ENCODE peak calls at places on chromosomes 3 and 15, in six cellular contexts. I is mesendoderm, M is IMR-90, N is neuronal stem cell, E is H1, R is H9. U is an unnamed sample.

GRCh38 chr3:101518421-101518871 is 5.4 kb upstream of the SENP7 start:
- DNase-seq in I (peak; percentile 60), M (peak; percentile 32), N (no peak), E (no peak), R (no peak), U (no peak)

GRCh38 chr15:90435652-90436337 is 47.8 kb downstream of the IQGAP1 start:
- DNase-seq in I (no peak), M (no peak), N (no peak), E (no peak), R (no peak), U (no peak)

GRCh38 chr3:128317698-128318231 is 148.9 kb downstream of the DNAJB8 start:
- DNase-seq in I (peak; percentile 11), M (no peak), N (no peak), E (peak; percentile 44), R (peak; percentile 42), U (no peak)

GRCh38 chr3:47961815-47962606 is 54.2 kb downstream of the MAP4 start:
- DNase-seq in I (peak; percentile 97), M (no peak), N (no peak), E (no peak), R (no peak), U (peak; percentile 29)

GRCh38 chr3:14890470-14890869 is 56.9 kb upstream of the NR2C2 start:
- DNase-seq in I (no peak), M (no peak), N (no peak), E (no peak), R (no peak), U (no peak)

GRCh38 chr15:55250392-55250791 is 39.2 kb downstream of the RAB27A start:
- DNase-seq in I (no peak), M (peak; percentile 76), N (no peak), E (no peak), R (no peak), U (peak; percentile 93)

GRCh38 chr3:36893137-36893557 is 51.7 kb downstream of the TRANK1 start:
- DNase-seq in I (peak; percentile 98), M (peak; percentile 76), N (no peak), E (peak; percentile 22), R (no peak), U (peak; percentile 86)

GRCh38 chr3:160210799-160211221 is 14.4 kb upstream of the C3orf80 start:
- DNase-seq in I (peak; percentile 83), M (peak; percentile 73), N (no peak), E (no peak), R (no peak), U (peak; percentile 65)

GRCh38 chr15:77025941-77026411 is 31.1 kb downstream of the PSTPIP1 start:
- DNase-seq in I (no peak), M (no peak), N (no peak), E (peak; percentile 42), R (peak; percentile 25), U (no peak)

GRCh38 chr15:76991048-76991447 is 3.9 kb upstream of the PSTPIP1 start:
- DNase-seq in I (no peak), M (no peak), N (no peak), E (no peak), R (no peak), U (no peak)

GRCh38 chr3:129481783-129482332 is 41.8 kb downstream of the IFT122 start:
- DNase-seq in I (peak; percentile 69), M (no peak), N (no peak), E (no peak), R (no peak), U (no peak)

GRCh38 chr3:133887075-133887950 is 8.4 kb downstream of the RAB6B start:
- DNase-seq in I (peak; percentile 34), M (no peak), N (no peak), E (peak; percentile 44), R (no peak), U (no peak)

GRCh38 chr3:41630708-41631107 is 331.2 kb downstream of the ULK4 start:
- DNase-seq in I (no peak), M (no peak), N (no peak), E (no peak), R (no peak), U (no peak)

GRCh38 chr15:100078511-100079220 is 263.1 kb downstream of the ADAMTS17 start:
- DNase-seq in I (no peak), M (no peak), N (no peak), E (no peak), R (no peak), U (peak; percentile 29)

GRCh38 chr3:107124885-107125284 is 252.4 kb upstream of the CCDC54 start:
- DNase-seq in I (peak; percentile 96), M (peak; percentile 83), N (no peak), E (no peak), R (no peak), U (peak; percentile 51)

GRCh38 chr15:91216000-91216399 is 115.9 kb downstream of the SV2B start:
- DNase-seq in I (no peak), M (no peak), N (no peak), E (no peak), R (no peak), U (no peak)

GRCh38 chr3:53196575-53197407 is 35.8 kb downstream of the PRKCD start:
- DNase-seq in I (peak; percentile 96), M (peak; percentile 62), N (no peak), E (no peak), R (peak; percentile 82), U (peak; percentile 75)

GRCh38 chr3:118802325-118803095 is 232.1 kb downstream of the IGSF11 start:
- DNase-seq in I (no peak), M (no peak), N (no peak), E (no peak), R (no peak), U (no peak)

GRCh38 chr3:152298393-152299242 is 29.9 kb downstream of the MBNL1 start:
- DNase-seq in I (peak; percentile 31), M (peak; percentile 99), N (no peak), E (no peak), R (no peak), U (peak; percentile 95)

GRCh38 chr3:39147711-39148115 is 5.7 kb downstream of the CSRNP1 start:
- DNase-seq in I (peak; percentile 77), M (peak; percentile 55), N (no peak), E (no peak), R (no peak), U (no peak)

GRCh38 chr15:33242669-33243191 is 48.2 kb upstream of the FMN1 start:
- DNase-seq in I (peak; percentile 90), M (no peak), N (no peak), E (no peak), R (no peak), U (peak; percentile 33)

GRCh38 chr3:1446531-1446930 is 353.7 kb downstream of the CNTN6 start:
- DNase-seq in I (no peak), M (no peak), N (no peak), E (no peak), R (no peak), U (no peak)

GRCh38 chr15:99651023-99651807 is 82.0 kb downstream of the LYSMD4 start:
- DNase-seq in I (no peak), M (peak; percentile 74), N (no peak), E (no peak), R (no peak), U (peak; percentile 39)

GRCh38 chr3:170862618-170863374 is 7.2 kb downstream of the RPL22L1 start:
- DNase-seq in I (peak; percentile 67), M (peak; percentile 34), N (no peak), E (no peak), R (no peak), U (no peak)

GRCh38 chr3:175486255-175486654 is 627.1 kb downstream of the NAALADL2 start:
- DNase-seq in I (no peak), M (no peak), N (no peak), E (no peak), R (no peak), U (no peak)

GRCh38 chr15:76335851-76336253 is 721 bp upstream of the ISL2 start:
- DNase-seq in I (peak; percentile 62), M (no peak), N (no peak), E (peak; percentile 65), R (peak; percentile 61), U (peak; percentile 32)

GRCh38 chr15:74275957-74276356 is 39.8 kb downstream of the CCDC33 start:
- DNase-seq in I (peak; percentile 67), M (no peak), N (no peak), E (no peak), R (peak; percentile 48), U (no peak)

DNA sequence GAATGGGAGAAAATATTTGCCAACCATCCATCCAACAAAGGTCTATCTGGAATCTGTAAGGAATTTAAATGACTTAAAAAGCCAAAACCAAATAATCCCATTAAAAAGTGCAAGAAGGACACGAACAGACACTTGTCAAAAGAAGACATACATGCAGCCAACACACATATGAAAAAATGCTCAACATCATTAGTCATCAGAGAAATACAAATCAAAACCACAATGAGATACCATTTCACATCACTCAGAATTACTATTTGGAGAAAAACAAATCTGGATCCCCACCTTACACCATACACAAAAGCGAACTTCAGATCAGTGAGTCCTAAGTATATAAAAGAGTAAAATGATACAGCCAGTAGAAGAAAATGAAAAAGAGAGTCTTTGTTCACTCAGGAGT is 58.6 kb upstream of the MNS1 start:
- DNase-seq in I (no peak), M (no peak), N (no peak), E (no peak), R (no peak), U (no peak)
- H2BK15ac ChIP-seq in I (no peak overlapping the region), M (no peak overlapping the region), N (no peak overlapping the region), E (no peak overlapping the region), R (no peak overlapping the region), U (no peak overlapping the region)

DNA sequence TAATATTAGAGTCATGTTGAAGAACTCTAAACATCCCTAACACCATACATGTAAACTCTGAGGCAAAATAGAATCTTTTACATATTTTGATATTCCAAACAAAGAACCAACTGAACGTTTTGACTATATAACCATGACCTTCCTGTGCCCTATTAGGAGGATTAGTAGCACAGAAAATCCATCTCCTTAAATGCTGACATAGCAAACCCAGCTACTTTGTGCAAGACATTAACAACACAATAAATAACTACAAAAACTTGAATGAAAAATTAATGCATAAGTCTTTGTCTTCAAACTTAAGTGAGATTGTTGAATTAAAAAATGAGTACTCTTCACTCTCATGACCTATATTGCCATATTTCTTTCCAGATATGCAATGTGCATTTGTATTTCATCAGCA is 450.0 kb upstream of the PDZRN3 start:
- DNase-seq in I (no peak), M (no peak), N (no peak), E (no peak), R (no peak), U (no peak)
- H3K23ac ChIP-seq in I (no peak overlapping the region), M (no peak overlapping the region), N (no peak overlapping the region), E (no peak overlapping the region), R (no peak overlapping the region), U (no peak overlapping the region)

GRCh38 chr15:82923744-82924143 is 28.8 kb downstream of the HOMER2 start:
- DNase-seq in I (no peak), M (no peak), N (no peak), E (no peak), R (no peak), U (no peak)
- H2BK15ac ChIP-seq in I (no peak overlapping the region), M (no peak overlapping the region), N (no peak overlapping the region), E (no peak overlapping the region), R (no peak overlapping the region), U (no peak overlapping the region)

DNA sequence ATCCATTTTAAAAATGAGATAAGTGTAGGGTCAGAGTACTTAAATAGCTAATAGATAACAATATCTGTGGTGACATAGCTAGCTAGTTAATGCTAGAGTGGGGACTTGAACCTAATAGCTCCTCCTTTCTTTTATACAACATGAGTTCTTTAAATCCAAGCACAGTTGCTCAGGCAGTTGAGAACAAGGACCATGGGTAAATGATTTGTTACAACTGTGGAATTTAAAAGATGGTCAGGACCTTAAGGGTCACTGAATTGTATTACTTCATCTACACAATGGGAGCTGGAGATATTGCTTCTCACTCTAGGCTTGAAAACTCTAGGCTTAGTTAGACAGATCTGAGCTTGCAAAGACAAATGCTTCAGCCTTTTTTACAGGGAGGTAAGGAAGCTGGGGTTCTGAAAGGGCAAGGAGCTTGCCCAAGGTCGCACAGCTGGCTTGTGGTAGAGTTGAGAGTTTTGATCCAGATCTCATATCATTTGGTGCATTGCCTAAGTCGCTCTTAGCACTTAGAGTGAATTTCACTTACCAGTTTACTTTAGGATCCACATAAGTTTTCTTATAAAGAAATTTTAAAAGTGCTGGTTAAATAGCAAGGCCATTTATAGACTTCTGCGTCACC is 90.2 kb downstream of the EDEM1 start:
- DNase-seq in I (no peak), M (no peak), N (no peak), E (no peak), R (no peak), U (no peak)
- H3K23ac ChIP-seq in I (no peak overlapping the region), M (no peak overlapping the region), N (no peak overlapping the region), E (no peak overlapping the region), R (no peak overlapping the region), U (no peak overlapping the region)